ENCODE peak calls at places on chromosome 16, in seven cellular contexts. One of them, this sample, is unnamed.

GRCh38 chr16:86538196-86538780 is 16.7 kb downstream of the MTHFSD start:
- DNase-seq in cardiac muscle cell: no peak
- DNase-seq in A549: no peak
- DNase-seq in neural progenitor cell: no peak
- DNase-seq in body of pancreas: no peak
- DNase-seq in RWPE1: no peak
- DNase-seq in stomach: no peak
- DNase-seq in this sample: no peak

GRCh38 chr16:2233872-2234812 is 2.1 kb upstream of the DNASE1L2 start:
- DNase-seq in body of pancreas: no peak
- DNase-seq in A549: no peak
- DNase-seq in neural progenitor cell: no peak
- DNase-seq in stomach: no peak
- DNase-seq in cardiac muscle cell: no peak
- DNase-seq in RWPE1: no peak
- DNase-seq in this sample: no peak

GRCh38 chr16:27486760-27487159 is 63.0 kb downstream of the GTF3C1 start:
- DNase-seq in RWPE1: no peak
- DNase-seq in neural progenitor cell: no peak
- DNase-seq in body of pancreas: no peak
- DNase-seq in stomach: no peak
- DNase-seq in cardiac muscle cell: no peak
- DNase-seq in A549: no peak
- DNase-seq in this sample: no peak

GRCh38 chr16:86884256-86884655 is 305.9 kb downstream of the FOXL1 start:
- DNase-seq in RWPE1: no peak
- DNase-seq in A549: no peak
- DNase-seq in body of pancreas: no peak
- DNase-seq in cardiac muscle cell: no peak
- DNase-seq in stomach: no peak
- DNase-seq in neural progenitor cell: peak
- DNase-seq in this sample: no peak

GRCh38 chr16:2339521-2340484 is 725 bp downstream of the ABCA3 start:
- DNase-seq in neural progenitor cell: peak
- DNase-seq in body of pancreas: peak
- DNase-seq in RWPE1: peak
- DNase-seq in stomach: peak
- DNase-seq in cardiac muscle cell: peak
- DNase-seq in A549: peak
- DNase-seq in this sample: no peak

GRCh38 chr16:48576927-48577326 is 33.1 kb downstream of the N4BP1 start:
- DNase-seq in A549: no peak
- DNase-seq in neural progenitor cell: no peak
- DNase-seq in RWPE1: no peak
- DNase-seq in stomach: no peak
- DNase-seq in cardiac muscle cell: no peak
- DNase-seq in body of pancreas: no peak
- DNase-seq in this sample: peak

GRCh38 chr16:50944431-50944830 is 202.5 kb downstream of the CYLD start:
- DNase-seq in body of pancreas: no peak
- DNase-seq in neural progenitor cell: no peak
- DNase-seq in RWPE1: no peak
- DNase-seq in stomach: no peak
- DNase-seq in A549: no peak
- DNase-seq in cardiac muscle cell: no peak
- DNase-seq in this sample: no peak

GRCh38 chr16:3915438-3916250 is 35.1 kb upstream of the CREBBP start:
- DNase-seq in neural progenitor cell: no peak
- DNase-seq in body of pancreas: no peak
- DNase-seq in A549: no peak
- DNase-seq in stomach: no peak
- DNase-seq in cardiac muscle cell: no peak
- DNase-seq in RWPE1: no peak
- DNase-seq in this sample: no peak

GRCh38 chr16:29290631-29291247 is 115.8 kb downstream of the NPIPB11 start:
- DNase-seq in cardiac muscle cell: peak
- DNase-seq in neural progenitor cell: peak
- DNase-seq in body of pancreas: peak
- DNase-seq in stomach: peak
- DNase-seq in RWPE1: peak
- DNase-seq in A549: peak
- DNase-seq in this sample: peak

GRCh38 chr16:87585452-87586200 is 16.7 kb upstream of the JPH3 start:
- DNase-seq in cardiac muscle cell: peak
- DNase-seq in stomach: no peak
- DNase-seq in neural progenitor cell: no peak
- DNase-seq in A549: no peak
- DNase-seq in RWPE1: no peak
- DNase-seq in body of pancreas: no peak
- DNase-seq in this sample: no peak

DNA sequence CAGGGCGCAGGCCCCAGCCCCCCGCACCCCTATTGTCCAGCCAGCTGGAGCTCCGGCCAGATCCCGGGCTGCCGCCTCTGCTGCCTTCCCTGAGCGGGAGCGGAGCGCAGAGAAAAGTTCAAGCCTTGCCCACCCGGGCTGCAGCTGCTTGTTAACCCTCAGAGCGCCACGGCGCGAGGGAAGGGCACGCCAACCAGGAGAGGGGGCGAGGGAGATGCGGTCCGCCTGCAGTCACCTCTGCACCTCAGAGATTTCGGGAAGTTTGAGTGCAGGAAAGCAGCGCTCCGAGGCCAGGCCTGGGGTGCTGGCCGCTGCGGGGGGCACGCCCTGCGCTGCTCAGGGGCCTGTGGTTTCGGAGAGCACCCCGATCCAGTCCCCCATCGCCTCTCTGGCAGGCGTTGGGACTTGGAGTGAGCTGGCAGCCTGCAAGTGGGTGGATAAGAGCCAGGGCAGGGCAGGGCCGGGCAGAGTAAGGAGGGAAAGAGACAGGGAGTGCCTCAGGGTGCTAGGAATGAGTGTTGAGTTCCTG is 1.1 kb downstream of the CDH13 start:
- DNase-seq in stomach: peak
- DNase-seq in body of pancreas: no peak
- DNase-seq in A549: no peak
- DNase-seq in neural progenitor cell: peak
- DNase-seq in RWPE1: peak
- DNase-seq in cardiac muscle cell: peak
- DNase-seq in this sample: no peak
- H3K27ac ChIP-seq in stomach: peak
- H3K27ac ChIP-seq in body of pancreas: no peak
- H3K27ac ChIP-seq in A549: no peak
- H3K27ac ChIP-seq in neural progenitor cell: no peak
- H3K27ac ChIP-seq in RWPE1: peak
- H3K27ac ChIP-seq in cardiac muscle cell: no peak
- H3K27ac ChIP-seq in this sample: peak

GRCh38 chr16:67463059-67463458 is 17.9 kb downstream of the ATP6V0D1 start:
- DNase-seq in body of pancreas: no peak
- DNase-seq in A549: no peak
- DNase-seq in cardiac muscle cell: no peak
- DNase-seq in RWPE1: no peak
- DNase-seq in stomach: no peak
- DNase-seq in neural progenitor cell: no peak
- DNase-seq in this sample: no peak

GRCh38 chr16:67468731-67469130 is 12.2 kb downstream of the ATP6V0D1 start:
- DNase-seq in neural progenitor cell: no peak
- DNase-seq in A549: no peak
- DNase-seq in cardiac muscle cell: no peak
- DNase-seq in RWPE1: no peak
- DNase-seq in stomach: no peak
- DNase-seq in body of pancreas: no peak
- DNase-seq in this sample: no peak

GRCh38 chr16:67463691-67464090 is 17.3 kb downstream of the ATP6V0D1 start:
- DNase-seq in stomach: no peak
- DNase-seq in body of pancreas: no peak
- DNase-seq in A549: no peak
- DNase-seq in neural progenitor cell: no peak
- DNase-seq in cardiac muscle cell: no peak
- DNase-seq in RWPE1: no peak
- DNase-seq in this sample: no peak

GRCh38 chr16:67464565-67464964 is 16.4 kb downstream of the ATP6V0D1 start:
- DNase-seq in A549: no peak
- DNase-seq in body of pancreas: no peak
- DNase-seq in RWPE1: no peak
- DNase-seq in cardiac muscle cell: no peak
- DNase-seq in stomach: no peak
- DNase-seq in neural progenitor cell: no peak
- DNase-seq in this sample: no peak

DNA sequence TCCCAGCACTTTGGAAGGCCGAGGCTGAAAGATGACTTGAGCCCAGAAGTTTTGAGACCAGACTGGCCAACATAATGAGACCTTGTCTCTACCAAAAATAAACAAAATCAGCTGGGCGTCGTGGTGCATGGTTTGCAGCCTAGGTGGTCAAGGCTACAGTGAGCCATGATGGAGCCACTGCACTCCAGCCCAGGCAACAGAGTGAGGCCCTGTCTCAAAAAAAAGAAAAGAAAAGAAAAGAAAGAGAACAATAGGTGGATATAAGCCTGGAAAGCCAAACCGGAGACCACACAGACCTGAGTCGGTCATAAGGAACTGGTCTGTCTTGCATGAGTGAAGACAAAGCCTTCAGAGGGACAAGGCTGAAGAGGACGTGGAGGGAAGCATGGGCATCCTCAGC is 14.4 kb downstream of the ATP6V0D1 start:
- DNase-seq in RWPE1: no peak
- DNase-seq in body of pancreas: no peak
- DNase-seq in cardiac muscle cell: no peak
- DNase-seq in stomach: no peak
- DNase-seq in A549: no peak
- DNase-seq in neural progenitor cell: no peak
- DNase-seq in this sample: no peak
- TF ChIP-seq CTCF in RWPE1: no peak
- TF ChIP-seq CTCF in body of pancreas: no peak
- TF ChIP-seq CTCF in cardiac muscle cell: no peak
- TF ChIP-seq CTCF in stomach: no peak
- TF ChIP-seq CTCF in A549: no peak
- TF ChIP-seq CTCF in neural progenitor cell: no peak
- TF ChIP-seq CTCF in this sample: no peak

GRCh38 chr16:85137323-85138072 is 25.2 kb upstream of the CIBAR2 start:
- DNase-seq in neural progenitor cell: peak
- DNase-seq in cardiac muscle cell: peak
- DNase-seq in body of pancreas: peak
- DNase-seq in stomach: peak
- DNase-seq in A549: no peak
- DNase-seq in RWPE1: peak
- DNase-seq in this sample: peak

GRCh38 chr16:85136213-85136704 is 24.0 kb upstream of the CIBAR2 start:
- DNase-seq in body of pancreas: peak
- DNase-seq in cardiac muscle cell: peak
- DNase-seq in A549: no peak
- DNase-seq in RWPE1: no peak
- DNase-seq in stomach: no peak
- DNase-seq in neural progenitor cell: no peak
- DNase-seq in this sample: no peak

GRCh38 chr16:85138073-85138824 is 26.0 kb upstream of the CIBAR2 start:
- DNase-seq in RWPE1: no peak
- DNase-seq in body of pancreas: no peak
- DNase-seq in A549: no peak
- DNase-seq in cardiac muscle cell: no peak
- DNase-seq in neural progenitor cell: no peak
- DNase-seq in stomach: no peak
- DNase-seq in this sample: no peak

GRCh38 chr16:85134794-85135153 is 22.5 kb upstream of the CIBAR2 start:
- DNase-seq in A549: no peak
- DNase-seq in cardiac muscle cell: no peak
- DNase-seq in neural progenitor cell: no peak
- DNase-seq in body of pancreas: no peak
- DNase-seq in stomach: no peak
- DNase-seq in RWPE1: no peak
- DNase-seq in this sample: no peak

GRCh38 chr16:85136705-85137322 is 24.5 kb upstream of the CIBAR2 start:
- DNase-seq in RWPE1: peak
- DNase-seq in cardiac muscle cell: peak
- DNase-seq in stomach: peak
- DNase-seq in neural progenitor cell: no peak
- DNase-seq in A549: no peak
- DNase-seq in body of pancreas: peak
- DNase-seq in this sample: no peak
- H3K27ac ChIP-seq in RWPE1: peak
- H3K27ac ChIP-seq in cardiac muscle cell: no peak
- H3K27ac ChIP-seq in stomach: peak
- H3K27ac ChIP-seq in neural progenitor cell: no peak
- H3K27ac ChIP-seq in A549: peak
- H3K27ac ChIP-seq in body of pancreas: peak
- H3K27ac ChIP-seq in this sample: no peak

GRCh38 chr16:77722315-77723107 is at the start of gene NUDT7:
- DNase-seq in A549: peak
- DNase-seq in neural progenitor cell: peak
- DNase-seq in RWPE1: peak
- DNase-seq in body of pancreas: peak
- DNase-seq in stomach: peak
- DNase-seq in cardiac muscle cell: peak
- DNase-seq in this sample: peak
- TF ChIP-seq CTCF in A549: peak
- TF ChIP-seq CTCF in neural progenitor cell: peak
- TF ChIP-seq CTCF in RWPE1: peak
- TF ChIP-seq CTCF in body of pancreas: no peak
- TF ChIP-seq CTCF in stomach: no peak
- TF ChIP-seq CTCF in cardiac muscle cell: peak
- TF ChIP-seq CTCF in this sample: no peak

DNA sequence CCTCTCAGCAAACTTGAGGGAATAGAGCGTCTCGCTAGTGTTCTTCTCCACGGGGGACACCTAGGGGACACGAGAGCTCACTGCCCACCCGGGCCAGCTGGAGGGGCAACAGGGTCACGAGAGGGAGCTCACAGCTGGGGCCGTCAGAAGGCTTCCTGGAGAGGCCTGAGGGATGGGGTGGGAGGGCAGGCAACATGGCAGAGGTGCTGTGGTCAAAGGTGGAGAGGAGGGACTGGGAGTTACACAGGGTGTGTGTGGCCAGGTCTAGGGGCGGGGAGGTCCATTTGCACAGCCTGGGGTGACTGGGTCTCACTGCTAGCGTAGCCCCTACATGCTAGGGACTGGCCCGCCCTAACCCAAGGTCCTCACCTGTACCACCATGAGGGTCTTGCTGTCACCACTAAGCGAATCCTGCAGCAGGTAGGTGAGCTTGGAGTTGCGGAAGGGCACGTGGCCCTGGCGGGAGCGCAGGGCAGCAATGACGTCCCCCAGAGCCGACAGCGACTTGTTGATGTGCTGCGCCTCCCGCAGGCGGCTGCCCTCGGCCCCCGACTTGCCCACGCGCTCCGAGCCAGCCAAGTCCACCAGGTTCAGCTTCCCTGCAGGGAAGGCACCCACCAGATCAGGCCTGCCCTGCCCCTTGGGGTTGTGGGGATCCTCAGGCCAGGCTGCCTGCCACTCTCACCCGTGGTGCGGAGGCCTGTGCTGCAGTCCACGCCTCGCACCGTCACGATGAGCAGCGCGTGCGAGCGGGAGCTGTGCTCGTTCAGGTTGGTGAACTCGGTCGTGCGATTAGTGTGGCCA is 25.0 kb downstream of the KATNB1 start:
- DNase-seq in body of pancreas: no peak
- DNase-seq in stomach: no peak
- DNase-seq in A549: no peak
- DNase-seq in neural progenitor cell: no peak
- DNase-seq in RWPE1: no peak
- DNase-seq in cardiac muscle cell: no peak
- DNase-seq in this sample: no peak
- H3K27ac ChIP-seq in body of pancreas: no peak
- H3K27ac ChIP-seq in stomach: no peak
- H3K27ac ChIP-seq in A549: peak
- H3K27ac ChIP-seq in neural progenitor cell: no peak
- H3K27ac ChIP-seq in RWPE1: peak
- H3K27ac ChIP-seq in cardiac muscle cell: no peak
- H3K27ac ChIP-seq in this sample: no peak

This sample was measured in astrocyte.